ENCODE peak calls at places on chromosomes 5 and 9, in four cellular contexts. M is activated naive CD8-positive, alpha-beta T cell treated with anti-CD3 and anti-CD28 coated beads for 36 hours; O is T1000; Z is posterior vena cava. W is an unnamed sample.

GRCh38 chr5:60495644-60496520 is 204.1 kb downstream of the DEPDC1B start:
- DNase-seq in Z (no peak), M (no peak), O (no peak), W (no peak)

GRCh38 chr9:124454791-124455443 is 4.7 kb downstream of the ADGRD2 start:
- DNase-seq in O (no peak), Z (peak; percentile 58), M (no peak), W (no peak)

GRCh38 chr9:16960084-16960483 is 89.6 kb upstream of the BNC2 start:
- DNase-seq in Z (no peak), M (peak; percentile 6), O (peak; percentile 26), W (no peak)

GRCh38 chr5:59038169-59039002 is 455.5 kb downstream of the RAB3C start:
- DNase-seq in M (no peak), Z (peak; percentile 71), O (no peak), W (peak; percentile 23)

GRCh38 chr9:79152306-79152705 is 419.5 kb upstream of the TLE4 start:
- DNase-seq in M (no peak), O (no peak), Z (no peak), W (no peak)

GRCh38 chr5:83590966-83591365 is 119.4 kb downstream of the VCAN start:
- DNase-seq in O (no peak), M (no peak), Z (no peak), W (no peak)

GRCh38 chr5:158514353-158514960 is 585.3 kb downstream of the EBF1 start:
- DNase-seq in M (no peak), O (peak; percentile 20), Z (no peak), W (no peak)

GRCh38 chr5:114185274-114185673 is 176.6 kb upstream of the KCNN2 start:
- DNase-seq in M (no peak), Z (peak; percentile 61), O (no peak), W (no peak)

GRCh38 chr9:132234501-132235045 is 72.7 kb downstream of the NTNG2 start:
- DNase-seq in Z (no peak), O (no peak), M (no peak), W (peak; percentile 66)

GRCh38 chr9:129458663-129459549 is 162.0 kb downstream of the C9orf50 start:
- DNase-seq in Z (peak; percentile 88), O (no peak), M (peak; percentile 39), W (peak; percentile 83)

GRCh38 chr9:98627291-98627690 is 81.4 kb downstream of the GABBR2 start:
- DNase-seq in O (no peak), M (no peak), Z (no peak), W (no peak)

GRCh38 chr5:135269224-135269623 is 129.8 kb downstream of the MACROH2A1 start:
- DNase-seq in Z (no peak), O (no peak), M (no peak), W (no peak)

GRCh38 chr9:94135222-94135621 is 51.0 kb downstream of the PTPDC1 start:
- DNase-seq in O (no peak), M (no peak), Z (no peak), W (no peak)

GRCh38 chr5:96924016-96924443 is 11.8 kb upstream of the LNPEP start:
- DNase-seq in M (no peak), Z (no peak), O (no peak), W (no peak)

GRCh38 chr5:157690690-157691433 is 19.5 kb downstream of the C5orf52 start:
- DNase-seq in M (no peak), Z (no peak), O (no peak), W (no peak)

GRCh38 chr5:97142521-97143254 is at the start of gene LIX1:
- DNase-seq in O (no peak), Z (no peak), M (peak; percentile 12), W (peak; percentile 63)

GRCh38 chr9:130756460-130757152 is 63.0 kb downstream of the EXOSC2 start:
- DNase-seq in M (no peak), O (no peak), Z (no peak), W (no peak)

GRCh38 chr5:68172314-68172713 is 43.2 kb upstream of the PIK3R1 start:
- DNase-seq in O (no peak), M (no peak), Z (no peak), W (no peak)

GRCh38 chr9:15192856-15193255 is 114.2 kb downstream of the TTC39B start:
- DNase-seq in O (no peak), M (no peak), Z (no peak), W (no peak)